ENCODE peak calls at places on chromosomes 11 and 22, in ten cellular contexts. Q, A, L, U, P, R, T, N, B and J are unnamed samples.

GRCh38 chr11:126149759-126150236 is 61.7 kb downstream of the RPUSD4 start:
- DNase-seq in R (peak), A (peak), T (no peak), L (no peak), B (no peak), U (no peak), N (no peak), Q (peak), P (no peak), J (no peak)

GRCh38 chr11:59247535-59248227 is 35.0 kb upstream of the MPEG1 start:
- DNase-seq in A (peak), P (no peak), B (peak), N (peak), R (no peak), L (peak), T (peak), U (no peak), Q (no peak), J (peak)

GRCh38 chr11:17414992-17415391 is 26.5 kb upstream of the KCNJ11 start:
- DNase-seq in R (no peak), U (no peak), N (no peak), P (no peak), T (no peak), B (no peak), L (no peak), A (no peak), Q (no peak), J (no peak)

GRCh38 chr11:17845431-17845881 is 110.9 kb downstream of the KCNC1 start:
- DNase-seq in R (no peak), B (peak), N (no peak), L (no peak), T (no peak), A (peak), U (no peak), P (peak), Q (no peak), J (peak)

GRCh38 chr22:22553141-22553540 is 5.9 kb downstream of the PRAME start:
- DNase-seq in T (no peak), B (no peak), A (no peak), N (no peak), L (no peak), R (no peak), U (no peak), P (no peak), Q (no peak), J (no peak)

GRCh38 chr11:64745219-64745522 is 1.2 kb upstream of the RASGRP2 start:
- DNase-seq in R (peak), L (peak), N (no peak), U (no peak), A (no peak), Q (peak), B (no peak), P (no peak), T (peak), J (peak)

GRCh38 chr11:41716862-41717261 is 257.4 kb upstream of the LRRC4C start:
- DNase-seq in A (no peak), U (no peak), L (no peak), N (no peak), P (no peak), Q (no peak), R (no peak), T (no peak), B (no peak), J (no peak)

GRCh38 chr22:49555526-49555925 is 272.1 kb downstream of the BRD1 start:
- DNase-seq in A (no peak), B (no peak), U (no peak), R (peak), T (no peak), P (no peak), L (no peak), Q (no peak), N (no peak), J (no peak)

GRCh38 chr22:44192098-44192810 is 11.5 kb downstream of the PARVG start:
- DNase-seq in U (no peak), A (peak), Q (no peak), N (peak), R (no peak), L (no peak), P (peak), T (no peak), B (no peak), J (peak)

GRCh38 chr22:41598081-41598480 is 8.4 kb upstream of the PMM1 start:
- DNase-seq in R (peak), A (peak), T (no peak), N (no peak), B (peak), U (no peak), L (no peak), P (peak), Q (no peak), J (no peak)

GRCh38 chr22:46139895-46140350 is 10.4 kb upstream of the PPARA start:
- DNase-seq in B (no peak), T (no peak), R (peak), U (peak), A (no peak), N (no peak), P (no peak), L (peak), Q (no peak), J (peak)

GRCh38 chr22:50621491-50621880 is 6.5 kb downstream of the ARSA start:
- DNase-seq in Q (no peak), L (no peak), B (no peak), R (peak), U (no peak), P (no peak), A (no peak), N (no peak), T (no peak), J (no peak)

GRCh38 chr11:64359712-64360402 is 895 bp downstream of the RPS6KA4 start:
- DNase-seq in R (no peak), P (no peak), Q (no peak), N (no peak), B (no peak), T (no peak), L (no peak), A (no peak), U (peak), J (no peak)

GRCh38 chr22:41256254-41256897 is 15.6 kb upstream of the CHADL start:
- DNase-seq in R (no peak), A (peak), N (peak), B (peak), T (no peak), Q (no peak), P (peak), L (no peak), U (no peak), J (no peak)

GRCh38 chr22:40819741-40820140 is 595 bp upstream of the SLC25A17 start:
- DNase-seq in T (no peak), A (peak), U (no peak), L (no peak), P (no peak), B (no peak), N (no peak), R (no peak), Q (no peak), J (no peak)

GRCh38 chr11:57288771-57289579 is 35.8 kb downstream of the TNKS1BP1 start:
- DNase-seq in A (peak), Q (no peak), U (no peak), T (no peak), L (no peak), B (peak), N (no peak), P (peak), R (no peak), J (peak)

GRCh38 chr22:37419916-37420655 is 7.2 kb downstream of the ELFN2 start:
- DNase-seq in Q (no peak), P (no peak), L (no peak), B (no peak), R (no peak), U (no peak), A (no peak), T (no peak), N (no peak), J (no peak)

GRCh38 chr11:100695911-100696310 is 8.8 kb downstream of the ARHGAP42 start:
- DNase-seq in B (no peak), Q (no peak), T (no peak), N (no peak), A (no peak), R (no peak), L (no peak), P (no peak), U (no peak), J (no peak)

GRCh38 chr11:57480409-57481137 is 20.2 kb downstream of the RTN4RL2 start:
- DNase-seq in U (peak), Q (peak), A (peak), L (peak), R (peak), B (peak), P (peak), N (peak), T (peak), J (peak)

GRCh38 chr11:133929401-133930052 is 27.2 kb downstream of the IGSF9B start:
- DNase-seq in T (no peak), L (no peak), P (no peak), A (no peak), B (no peak), U (no peak), Q (no peak), R (no peak), N (no peak), J (no peak)

GRCh38 chr11:115607621-115608191 is 103.5 kb upstream of the CADM1 start:
- DNase-seq in R (no peak), Q (no peak), A (peak), P (no peak), N (no peak), U (no peak), T (peak), B (no peak), L (no peak), J (no peak)

GRCh38 chr11:78099671-78100070 is 20.0 kb upstream of the NDUFC2 start:
- DNase-seq in B (no peak), P (no peak), A (no peak), L (no peak), Q (no peak), U (no peak), T (no peak), N (no peak), R (no peak), J (no peak)

GRCh38 chr22:27065259-27065658 is 407.9 kb downstream of the MIAT start:
- DNase-seq in P (no peak), B (no peak), T (no peak), L (no peak), U (no peak), A (no peak), R (no peak), Q (no peak), N (no peak), J (no peak)

GRCh38 chr22:39999144-39999757 is 4.5 kb downstream of the FAM83F start:
- DNase-seq in P (peak), N (peak), L (no peak), Q (no peak), R (no peak), A (peak), T (no peak), U (no peak), B (peak), J (no peak)

GRCh38 chr11:86482684-86483083 is 108.0 kb downstream of the CCDC81 start:
- DNase-seq in P (no peak), Q (no peak), N (no peak), A (no peak), U (no peak), L (no peak), R (no peak), T (no peak), B (no peak), J (no peak)

GRCh38 chr22:45254789-45255261 is 14.1 kb upstream of the KIAA0930 start:
- DNase-seq in A (no peak), N (no peak), R (no peak), P (no peak), T (no peak), L (no peak), B (no peak), Q (no peak), U (no peak), J (no peak)

GRCh38 chr22:25525376-25525775 is 39.1 kb upstream of the GRK3 start:
- DNase-seq in A (no peak), P (no peak), U (no peak), B (no peak), R (no peak), L (no peak), Q (no peak), T (no peak), N (no peak), J (no peak)

GRCh38 chr11:2315395-2316168 is 13.8 kb downstream of the TSPAN32 start:
- DNase-seq in U (peak), T (no peak), P (no peak), L (no peak), B (no peak), N (no peak), Q (peak), A (no peak), R (no peak), J (no peak)

GRCh38 chr22:48535868-48536690 is 1291.6 kb downstream of the BRD1 start:
- DNase-seq in U (no peak), T (no peak), A (no peak), R (no peak), B (no peak), P (no peak), N (no peak), Q (no peak), L (no peak), J (no peak)

GRCh38 chr11:35344990-35345655 is 74.2 kb downstream of the SLC1A2 start:
- DNase-seq in B (no peak), N (no peak), R (no peak), U (no peak), T (no peak), A (no peak), L (peak), Q (no peak), P (no peak), J (no peak)

GRCh38 chr11:69718147-69718546 is 14.3 kb upstream of the FGF19 start:
- DNase-seq in A (peak), L (no peak), U (no peak), N (peak), Q (no peak), T (peak), B (peak), R (no peak), P (peak), J (no peak)

GRCh38 chr22:46585340-46586122 is 34.7 kb upstream of the GRAMD4 start:
- DNase-seq in A (no peak), T (no peak), L (no peak), Q (no peak), B (no peak), P (no peak), U (peak), R (no peak), N (no peak), J (no peak)

GRCh38 chr22:42769574-42770447 is 49.1 kb upstream of the A4GALT start:
- DNase-seq in N (peak), P (peak), R (peak), Q (peak), B (peak), L (peak), T (peak), A (peak), U (peak), J (no peak)

GRCh38 chr22:45842141-45842831 is 134.7 kb downstream of the WNT7B start:
- DNase-seq in A (peak), P (no peak), T (no peak), R (no peak), N (no peak), U (no peak), B (peak), Q (no peak), L (no peak), J (no peak)

GRCh38 chr11:8354622-8355417 is 91.1 kb upstream of the LMO1 start:
- DNase-seq in L (no peak), T (no peak), Q (no peak), R (peak), A (peak), B (no peak), N (peak), U (no peak), P (no peak), J (no peak)

GRCh38 chr11:65964906-65965305 is 3.4 kb downstream of the SART1 start:
- DNase-seq in L (no peak), Q (no peak), N (no peak), P (no peak), T (no peak), A (no peak), B (no peak), R (no peak), U (no peak), J (no peak)

GRCh38 chr22:41799486-41800347 is 762 bp upstream of the CCDC134 start:
- DNase-seq in T (peak), R (peak), B (peak), U (peak), P (peak), A (peak), N (no peak), Q (peak), L (peak), J (peak)

GRCh38 chr22:19723990-19724827 is 870 bp downstream of the GP1BB start:
- DNase-seq in P (no peak), U (no peak), B (no peak), N (peak), L (no peak), A (peak), Q (no peak), R (no peak), T (no peak), J (no peak)
- TF ChIP-seq CTCF in P (no peak), U (no peak), B (peak), N (no peak), L (no peak), A (no peak), Q (no peak), R (no peak), T (no peak), J (no peak)

DNA sequence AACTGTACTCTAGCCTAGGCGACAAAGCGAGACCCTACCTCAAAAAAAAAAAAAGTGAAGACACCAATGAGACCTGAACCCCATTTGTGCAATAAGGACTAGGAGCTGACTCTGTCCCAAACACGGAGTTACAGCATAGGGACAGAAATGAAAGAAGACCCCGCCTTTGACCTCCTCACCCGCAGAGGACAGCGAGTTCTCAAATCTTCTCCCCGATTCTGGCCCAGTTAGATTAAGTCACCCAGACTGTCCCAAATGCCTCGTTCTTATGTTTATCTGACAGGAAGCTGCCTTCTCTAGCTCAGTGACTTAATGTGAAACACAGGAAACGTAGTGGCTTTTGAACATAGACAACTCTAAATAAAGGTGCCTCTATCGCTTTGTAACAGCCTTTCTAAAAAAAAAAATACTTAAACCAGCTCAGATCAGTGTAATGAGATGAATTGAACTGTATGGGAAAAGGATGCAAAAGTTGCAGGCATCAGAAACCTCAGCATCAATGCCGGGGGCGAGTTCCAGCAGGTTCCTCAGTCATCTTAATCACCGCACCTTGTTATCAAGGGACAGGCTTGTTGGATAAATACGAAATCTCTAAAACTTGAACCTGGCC is 10.6 kb downstream of the MYH9 start:
- DNase-seq in N (no peak), Q (no peak), L (no peak), U (no peak), P (no peak), B (no peak), T (no peak), A (no peak), R (no peak), J (no peak)
- H3K4me3 ChIP-seq in N (no peak), Q (no peak), L (no peak), U (no peak), P (no peak), B (no peak), T (no peak), A (no peak), R (no peak), J (no peak)

GRCh38 chr11:104151404-104152204 is 12.3 kb downstream of the PDGFD start:
- DNase-seq in R (no peak), P (no peak), L (no peak), N (no peak), U (no peak), A (peak), T (no peak), Q (no peak), B (peak), J (no peak)
- TF ChIP-seq CTCF in R (no peak), P (peak), L (no peak), N (no peak), U (peak), A (peak), T (peak), Q (no peak), B (peak), J (no peak)

GRCh38 chr11:130449996-130450419 is 1.6 kb downstream of the ADAMTS15 start:
- DNase-seq in Q (peak), T (peak), L (peak), A (peak), B (peak), R (peak), P (peak), N (no peak), U (peak), J (peak)

GRCh38 chr11:130448039-130448415 is 418 bp upstream of the ADAMTS15 start:
- DNase-seq in L (no peak), U (no peak), N (no peak), P (no peak), T (no peak), R (no peak), B (no peak), A (no peak), Q (no peak), J (no peak)

GRCh38 chr11:130449246-130449990 is 973 bp downstream of the ADAMTS15 start:
- DNase-seq in U (peak), N (no peak), T (no peak), L (no peak), P (no peak), A (peak), Q (no peak), B (peak), R (peak), J (no peak)

GRCh38 chr11:130451261-130452019 is 3.0 kb downstream of the ADAMTS15 start:
- DNase-seq in Q (no peak), U (no peak), B (peak), R (no peak), T (peak), L (no peak), N (no peak), P (peak), A (peak), J (no peak)

DNA sequence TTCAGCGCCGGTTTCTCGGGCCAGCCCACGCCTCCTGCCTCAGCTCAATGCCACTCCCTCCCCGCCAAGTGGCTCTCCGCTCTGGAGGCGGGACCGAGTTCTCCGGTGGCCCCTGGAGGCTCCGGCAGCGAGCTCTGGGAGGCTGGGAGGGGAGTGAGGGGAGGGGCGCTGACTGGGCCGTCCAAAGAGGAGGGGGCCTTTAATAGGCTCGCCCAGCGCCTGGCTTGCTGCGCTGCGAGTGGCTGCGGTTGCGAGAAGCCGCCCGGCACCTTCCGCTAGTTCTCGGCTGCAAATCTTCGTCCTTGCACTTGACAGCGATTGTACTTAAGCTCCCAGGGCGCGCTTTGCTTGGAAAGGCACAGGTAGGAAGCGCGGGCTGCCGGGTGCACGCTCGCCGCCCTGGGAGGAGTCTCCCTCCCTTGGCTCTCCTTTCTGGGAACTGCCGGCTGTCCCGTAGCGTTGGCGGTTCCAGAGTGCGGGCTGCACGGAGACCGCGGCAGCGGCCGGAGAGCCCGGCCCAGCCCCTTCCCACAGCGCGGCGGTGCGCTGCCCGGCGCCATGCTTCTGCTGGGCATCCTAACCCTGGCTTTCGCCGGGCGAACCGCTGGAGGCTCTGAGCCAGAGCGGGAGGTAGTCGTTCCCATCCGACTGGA is at the start of gene ADAMTS15:
- DNase-seq in U (peak), B (peak), R (peak), P (peak), N (peak), T (peak), L (peak), A (peak), Q (peak), J (peak)
- H3K4me3 ChIP-seq in U (peak), B (peak), R (peak), P (peak), N (peak), T (peak), L (peak), A (peak), Q (peak), J (peak)

GRCh38 chr22:34105461-34106062 is 185.3 kb upstream of the LARGE1 start:
- DNase-seq in Q (peak), U (peak), T (peak), B (no peak), N (peak), L (peak), A (no peak), R (peak), P (no peak), J (peak)
- TF ChIP-seq CTCF in Q (peak), U (peak), T (peak), B (no peak), N (no peak), L (peak), A (no peak), R (no peak), P (no peak), J (no peak)

GRCh38 chr11:43772733-43773132 is 92.2 kb downstream of the HSD17B12 start:
- DNase-seq in P (no peak), R (no peak), Q (no peak), U (no peak), A (no peak), B (no peak), T (no peak), L (no peak), N (no peak), J (no peak)
- H3K4me3 ChIP-seq in P (no peak), R (no peak), Q (no peak), U (no peak), A (no peak), B (no peak), T (no peak), L (no peak), N (no peak), J (no peak)